ENCODE peak calls at places on chromosomes 11 and 22, in eight cellular contexts. Y, Q, L, D, C, S, V and K are unnamed samples. For H3K27me3, the result is how much of the 10 kb centered on the place peaks cover.

GRCh38 chr11:73342633-73343032 is 33.6 kb upstream of the RELT start:
- DNase-seq in Q (no peak), L (no peak), C (no peak), V (no peak), D (no peak), S (no peak), Y (no peak), K (no peak)

GRCh38 chr11:67289651-67290479 is 762 bp downstream of the ANKRD13D start:
- DNase-seq in S (no peak), Q (peak), D (no peak), L (peak), V (no peak), Y (peak), C (no peak), K (no peak)

GRCh38 chr11:40185793-40186192 is 1273.7 kb downstream of the LRRC4C start:
- DNase-seq in S (no peak), D (no peak), V (no peak), C (no peak), Q (no peak), L (no peak), Y (no peak), K (no peak)

GRCh38 chr22:41341990-41342389 is 39.8 kb upstream of the TEF start:
- DNase-seq in D (no peak), Q (no peak), L (no peak), Y (no peak), S (no peak), V (no peak), C (peak), K (no peak)

GRCh38 chr11:102279641-102280170 is 37.6 kb upstream of the BIRC3 start:
- DNase-seq in D (no peak), V (peak), C (no peak), S (peak), Y (no peak), Q (no peak), L (no peak), K (no peak)

GRCh38 chr22:30204742-30205111 is 41.8 kb downstream of the LIF start:
- DNase-seq in S (no peak), L (no peak), Q (no peak), C (peak), V (peak), Y (peak), D (no peak), K (peak)

GRCh38 chr11:22466809-22467208 is 128.6 kb downstream of the SLC17A6 start:
- DNase-seq in Y (peak), C (no peak), L (no peak), V (peak), Q (no peak), D (no peak), S (no peak), K (peak)

GRCh38 chr11:75867778-75868374 is 52.9 kb downstream of the UVRAG start:
- DNase-seq in D (no peak), S (peak), V (peak), L (no peak), Q (no peak), C (no peak), Y (no peak), K (no peak)

GRCh38 chr11:34252651-34253050 is 105.2 kb downstream of the ABTB2 start:
- DNase-seq in Q (no peak), S (no peak), V (no peak), Y (no peak), D (no peak), C (no peak), L (no peak), K (no peak)

GRCh38 chr22:39800790-39801540 is 92.6 kb downstream of the ENTHD1 start:
- DNase-seq in L (no peak), Q (no peak), D (no peak), S (peak), C (no peak), Y (no peak), V (no peak), K (no peak)

GRCh38 chr11:131713529-131714134 is 343.2 kb downstream of the NTM start:
- DNase-seq in V (no peak), S (no peak), D (no peak), L (no peak), Q (no peak), Y (no peak), C (no peak), K (no peak)

GRCh38 chr11:69000831-69001245 is 12.2 kb downstream of the MRGPRF start:
- DNase-seq in Y (no peak), D (no peak), L (peak), C (peak), Q (no peak), S (no peak), V (peak), K (peak)

GRCh38 chr11:44913502-44913901 is 37.2 kb downstream of the TP53I11 start:
- DNase-seq in Q (no peak), Y (no peak), C (no peak), D (no peak), L (no peak), V (no peak), S (no peak), K (no peak)

GRCh38 chr11:119694334-119694733 is 34.7 kb downstream of the NECTIN1 start:
- DNase-seq in D (no peak), V (peak), Y (no peak), L (no peak), Q (no peak), S (no peak), C (no peak), K (no peak)

GRCh38 chr11:82465481-82465880 is 268.2 kb downstream of the FAM181B start:
- DNase-seq in D (no peak), S (no peak), V (no peak), L (no peak), Q (no peak), Y (no peak), C (no peak), K (no peak)

GRCh38 chr11:10117709-10118341 is 176.2 kb downstream of the SBF2 start:
- DNase-seq in Q (no peak), C (no peak), V (peak), S (no peak), Y (no peak), D (no peak), L (no peak), K (peak)

GRCh38 chr11:10118830-10119229 is 175.2 kb downstream of the SBF2 start:
- DNase-seq in L (no peak), S (no peak), D (no peak), Y (no peak), Q (no peak), V (no peak), C (no peak), K (no peak)

GRCh38 chr11:10113852-10114251 is 180.2 kb downstream of the SBF2 start:
- DNase-seq in C (no peak), V (no peak), S (no peak), L (no peak), Y (no peak), D (no peak), Q (no peak), K (no peak)

GRCh38 chr11:10116588-10116987 is 177.4 kb downstream of the SBF2 start:
- DNase-seq in V (no peak), C (no peak), Q (no peak), S (no peak), L (no peak), D (no peak), Y (no peak), K (no peak)

GRCh38 chr11:10114593-10115404 is 179.2 kb downstream of the SBF2 start:
- DNase-seq in D (no peak), C (peak), V (no peak), Y (no peak), S (no peak), L (no peak), Q (no peak), K (no peak)
- H3K4me3 ChIP-seq in D (no peak), C (no peak), V (no peak), Y (no peak), S (no peak), L (no peak), Q (no peak), K (no peak)

GRCh38 chr11:65826972-65827773 is 6.6 kb upstream of the SNX32 start:
- DNase-seq in V (no peak), D (no peak), Q (no peak), C (no peak), S (no peak), Y (no peak), L (no peak), K (no peak)
- H3K27me3 ChIP-seq in V (under half), D (under half), Q (under half), C (under half), S (under half), Y (under half), L (under half), K (under half)

GRCh38 chr11:36567684-36568083 is at the start of gene RAG1:
- DNase-seq in C (no peak), S (no peak), Y (no peak), D (no peak), V (no peak), L (no peak), Q (no peak), K (no peak)
- H3K4me3 ChIP-seq in C (no peak), S (no peak), Y (no peak), D (no peak), V (no peak), L (no peak), Q (no peak), K (no peak)

DNA sequence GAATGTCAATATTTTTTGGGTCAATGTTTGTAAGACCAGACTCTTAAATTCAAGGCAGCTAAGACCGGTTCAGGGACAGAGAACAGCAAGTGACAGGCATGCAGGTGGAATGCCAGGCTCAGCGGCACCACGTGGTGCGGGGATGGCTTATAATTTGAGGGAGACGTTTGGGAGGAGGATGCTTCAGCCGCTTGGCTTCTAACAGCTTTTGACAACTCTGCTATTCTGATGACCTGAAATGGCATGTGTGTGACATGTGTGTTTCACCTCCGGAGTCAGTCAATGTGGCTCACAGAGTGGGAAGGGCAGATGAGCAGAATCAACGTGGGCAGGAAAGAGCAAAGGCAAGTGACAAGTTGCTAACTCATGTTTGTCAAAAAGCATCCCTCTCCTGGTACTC is 228.3 kb downstream of the KIRREL3 start:
- DNase-seq in D (no peak), V (no peak), C (no peak), Q (no peak), Y (no peak), L (no peak), S (no peak), K (no peak)
- H3K27me3 ChIP-seq in D (under half), V (under half), C (under half), Q (under half), Y (under half), L (under half), S (under half), K (under half)

DNA sequence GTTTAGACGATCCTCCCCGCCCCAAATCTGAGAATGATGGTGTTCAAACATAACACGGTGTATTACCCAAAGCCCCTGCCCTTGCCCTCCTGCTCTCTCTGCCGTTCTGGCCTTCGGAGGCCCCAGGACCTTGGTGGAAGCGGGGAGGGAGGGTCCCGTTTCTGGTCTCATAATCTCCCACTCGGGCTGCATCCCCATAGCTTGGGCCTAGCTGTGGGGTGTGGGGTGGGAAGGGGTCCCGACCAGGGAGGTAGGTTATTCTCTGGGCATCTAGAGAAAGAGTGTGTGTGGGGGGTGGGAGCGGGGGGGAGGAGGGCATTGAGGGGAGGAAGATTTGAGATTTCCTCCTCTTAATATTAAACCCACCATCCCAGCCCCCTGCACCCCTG is 2.3 kb downstream of the PKNOX2 start:
- DNase-seq in S (no peak), L (no peak), Y (no peak), D (no peak), V (no peak), Q (no peak), C (no peak), K (no peak)
- H3K4me3 ChIP-seq in S (peak), L (peak), Y (peak), D (peak), V (peak), Q (peak), C (no peak), K (no peak)

GRCh38 chr11:7251487-7251835 is 243 bp upstream of the SYT9 start:
- DNase-seq in Q (no peak), L (no peak), C (no peak), S (no peak), D (no peak), Y (peak), V (no peak), K (no peak)

GRCh38 chr11:7250166-7250565 is 1.5 kb upstream of the SYT9 start:
- DNase-seq in S (no peak), D (no peak), Q (no peak), C (no peak), Y (no peak), L (no peak), V (no peak), K (no peak)

GRCh38 chr11:7251836-7252682 is at the start of gene SYT9:
- DNase-seq in Y (peak), L (peak), V (peak), C (peak), Q (no peak), D (peak), S (no peak), K (no peak)

GRCh38 chr11:7254731-7255291 is 3.1 kb downstream of the SYT9 start:
- DNase-seq in V (no peak), Q (no peak), Y (no peak), L (no peak), D (no peak), C (no peak), S (no peak), K (no peak)

DNA sequence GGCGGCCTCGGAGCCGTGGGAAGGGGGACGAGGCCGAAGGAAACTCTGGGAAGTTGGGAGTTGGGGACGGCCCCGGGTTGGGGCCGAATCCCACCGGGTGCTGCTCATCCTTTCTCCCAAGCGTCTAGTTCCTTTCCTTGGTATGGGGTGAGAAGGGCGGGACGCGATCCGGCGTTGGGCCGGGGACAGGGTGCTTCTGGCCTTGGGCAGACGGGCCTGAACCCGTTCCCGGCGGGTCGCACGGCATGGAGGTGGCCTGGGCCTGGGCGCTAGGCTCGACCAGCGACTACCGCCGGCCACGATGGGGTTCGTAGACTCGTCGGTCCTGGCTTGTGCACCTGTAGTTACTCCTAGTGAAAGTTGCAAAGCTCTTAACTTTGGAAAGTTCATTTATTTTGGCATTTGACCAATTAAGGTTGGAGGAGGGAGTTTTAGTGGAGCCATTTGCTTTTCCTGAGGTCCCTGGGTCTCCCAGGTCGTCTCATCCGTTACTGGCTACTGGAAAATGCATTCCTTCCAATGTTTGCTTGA is 1.0 kb downstream of the SYT9 start:
- DNase-seq in Q (no peak), Y (no peak), S (no peak), D (peak), C (no peak), V (no peak), L (peak), K (no peak)
- H3K27me3 ChIP-seq in Q (under half), Y (under half), S (under half), D (under half), C (under half), V (under half), L (under half), K (under half)

DNA sequence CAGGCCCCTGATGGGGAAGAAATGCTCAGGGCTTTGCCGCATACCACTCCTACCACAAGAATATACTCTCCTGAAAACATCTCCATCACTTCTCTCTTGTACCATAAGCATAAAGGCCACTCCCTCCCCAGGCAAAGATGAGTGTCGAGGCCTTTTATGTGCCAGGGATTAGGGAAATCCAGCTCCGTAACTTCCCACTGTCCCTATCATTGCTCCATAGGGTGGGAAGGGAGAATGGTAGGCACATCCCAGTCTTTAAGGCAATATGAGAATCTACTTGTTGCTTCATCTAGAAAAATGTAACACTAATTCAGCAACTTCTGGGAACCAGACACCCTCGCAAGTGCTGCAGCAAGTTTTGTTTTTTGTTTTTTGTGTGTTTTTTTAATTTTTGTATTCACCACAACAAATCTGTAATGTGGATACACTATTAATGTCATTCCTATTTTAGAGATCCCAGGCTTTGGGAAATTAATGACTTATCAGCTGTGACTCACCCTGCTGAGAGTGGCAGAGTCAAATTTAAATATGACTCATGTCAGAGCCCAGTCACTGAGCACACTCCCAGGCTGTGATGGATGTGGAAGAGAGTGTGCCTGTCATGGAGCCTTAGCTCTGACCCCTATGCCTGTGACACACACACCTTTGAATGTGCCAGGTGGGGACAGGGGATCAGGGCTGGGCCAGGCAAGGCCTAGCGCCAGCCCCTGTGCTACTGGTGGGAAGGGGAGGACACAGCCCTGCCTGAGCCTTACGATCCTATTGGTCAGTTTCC is 23.4 kb downstream of the PANX1 start:
- DNase-seq in L (no peak), Q (no peak), C (no peak), Y (peak), D (no peak), V (peak), S (no peak), K (peak)
- H3K4me3 ChIP-seq in L (no peak), Q (no peak), C (no peak), Y (no peak), D (no peak), V (no peak), S (no peak), K (no peak)

DNA sequence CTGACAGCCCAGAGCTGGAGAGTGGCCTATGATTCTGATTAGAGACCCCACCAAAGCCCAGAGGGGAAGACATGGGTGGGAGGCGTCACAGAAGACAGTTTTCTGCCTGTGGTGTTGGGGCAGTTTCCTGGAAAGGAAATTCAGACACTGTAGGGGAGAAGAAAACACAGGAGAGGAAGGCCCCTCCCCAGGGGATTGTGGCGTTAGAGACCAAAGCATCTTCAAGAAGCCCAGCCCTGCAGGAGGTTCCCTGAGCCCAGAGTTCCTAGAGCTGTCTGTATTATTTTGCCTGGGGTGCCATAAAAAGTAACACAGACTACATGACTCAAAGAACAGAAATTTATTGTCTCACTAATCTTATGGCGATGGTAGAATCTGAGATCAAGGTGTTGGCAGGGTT is 40.2 kb upstream of the PRAME start:
- DNase-seq in C (no peak), Q (no peak), D (no peak), L (no peak), Y (no peak), V (no peak), S (no peak), K (no peak)
- H3K27me3 ChIP-seq in C (under half), Q (under half), D (under half), L (under half), Y (under half), V (under half), S (under half), K (under half)

DNA sequence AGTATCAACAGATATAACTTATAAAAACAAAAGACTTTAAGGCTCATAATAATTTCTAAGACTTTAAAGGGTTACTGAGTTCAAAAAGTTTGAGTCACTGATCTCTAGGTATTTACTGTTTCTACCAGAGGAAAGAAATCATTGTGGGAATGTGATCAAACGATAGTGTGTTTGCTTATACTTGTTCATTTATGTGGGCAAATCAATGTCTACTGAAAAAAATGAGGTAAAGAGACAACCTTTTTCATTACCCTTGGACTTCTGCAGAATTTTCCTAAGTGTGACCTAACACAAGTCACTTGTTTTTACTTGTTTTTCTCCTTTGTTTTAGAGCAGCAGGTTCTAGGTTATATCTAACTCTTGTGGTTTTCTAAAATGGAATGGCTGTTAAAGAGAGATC is 65.4 kb downstream of the PRR5L start:
- DNase-seq in S (no peak), C (no peak), L (no peak), D (no peak), Y (no peak), Q (no peak), V (peak), K (no peak)
- H3K4me3 ChIP-seq in S (no peak), C (peak), L (no peak), D (peak), Y (no peak), Q (peak), V (peak), K (peak)